ENCODE peak calls at places on chromosomes 12 and 14, in eight cellular contexts. H is T follicular helper cell, K is T47D, I is nephron progenitor cell, R is EL, Y is PC-3, A is hippocampal formation, E is hepatocyte. J is an unnamed sample.

GRCh38 chr12:95205016-95205415 is 12.3 kb downstream of the FGD6 start:
- DNase-seq in R (no peak), E (no peak), A (no peak), Y (no peak), I (no peak), H (no peak), K (no peak), J (no peak)

GRCh38 chr14:81264011-81264410 is 43.3 kb upstream of the GTF2A1 start:
- DNase-seq in E (no peak), A (no peak), H (no peak), I (no peak), R (no peak), Y (no peak), K (no peak), J (no peak)

GRCh38 chr14:78310263-78310662 is 140.1 kb downstream of the NRXN3 start:
- DNase-seq in K (no peak), I (no peak), H (no peak), E (no peak), Y (no peak), A (no peak), R (no peak), J (no peak)

GRCh38 chr14:68553326-68553725 is 239.5 kb downstream of the ZFP36L1 start:
- DNase-seq in K (no peak), A (no peak), I (no peak), H (no peak), E (no peak), R (no peak), Y (no peak), J (no peak)

GRCh38 chr12:52454411-52455201 is 2.7 kb upstream of the KRT6B start:
- DNase-seq in Y (peak), K (peak), H (no peak), E (no peak), A (peak), I (no peak), R (no peak), J (no peak)

GRCh38 chr12:25557830-25558436 is 4.8 kb upstream of the LMNTD1 start:
- DNase-seq in Y (peak), I (no peak), R (peak), K (peak), A (peak), E (peak), H (no peak), J (no peak)

GRCh38 chr12:83477289-83477688 is 790.6 kb downstream of the TMTC2 start:
- DNase-seq in R (no peak), Y (no peak), I (no peak), H (no peak), K (no peak), E (no peak), A (no peak), J (no peak)

GRCh38 chr12:64160718-64161060 is 61.4 kb downstream of the KICS2 start:
- DNase-seq in R (peak), I (no peak), H (no peak), E (no peak), Y (peak), K (no peak), A (no peak), J (no peak)

GRCh38 chr12:79547735-79548347 is 142.9 kb downstream of the PAWR start:
- DNase-seq in E (peak), H (no peak), A (peak), I (peak), Y (peak), K (peak), R (peak), J (peak)

GRCh38 chr14:67729072-67729561 is 27.4 kb downstream of the RDH12 start:
- DNase-seq in H (no peak), A (no peak), R (no peak), K (peak), Y (no peak), E (peak), I (peak), J (no peak)

GRCh38 chr14:32136027-32136825 is 59.1 kb downstream of the ARHGAP5 start:
- DNase-seq in K (peak), R (no peak), I (no peak), E (no peak), H (no peak), A (no peak), Y (no peak), J (no peak)

GRCh38 chr12:3218150-3218845 is 141.1 kb downstream of the TSPAN9 start:
- DNase-seq in A (no peak), I (no peak), H (no peak), E (peak), K (no peak), Y (no peak), R (peak), J (no peak)

GRCh38 chr12:92827836-92828431 is 101.2 kb downstream of the EEA1 start:
- DNase-seq in H (peak), R (peak), E (peak), K (peak), A (no peak), Y (peak), I (peak), J (peak)

GRCh38 chr12:44385964-44386363 is 490.2 kb downstream of the NELL2 start:
- DNase-seq in H (no peak), R (no peak), E (no peak), K (no peak), Y (no peak), A (no peak), I (no peak), J (no peak)

GRCh38 chr14:100850841-100851585 is 25.1 kb downstream of the MEG3 start:
- DNase-seq in R (peak), H (peak), I (peak), Y (peak), K (peak), A (no peak), E (peak), J (peak)

GRCh38 chr14:23580152-23580926 is 1.7 kb upstream of the JPH4 start:
- DNase-seq in E (peak), H (no peak), A (no peak), R (no peak), Y (no peak), K (no peak), I (no peak), J (no peak)

GRCh38 chr14:68140111-68140741 is 320.6 kb downstream of the RAD51B start:
- DNase-seq in A (no peak), Y (peak), E (peak), I (peak), H (no peak), K (peak), R (peak), J (peak)

GRCh38 chr14:99663716-99664635 is 19.0 kb downstream of the HHIPL1 start:
- DNase-seq in E (no peak), K (no peak), R (no peak), I (peak), A (no peak), H (no peak), Y (no peak), J (no peak)

GRCh38 chr12:2372178-2372577 is 319.4 kb downstream of the CACNA1C start:
- DNase-seq in Y (no peak), A (peak), R (no peak), E (no peak), H (no peak), K (no peak), I (no peak), J (no peak)

GRCh38 chr12:68888243-68888642 is 44.7 kb downstream of the CPM start:
- DNase-seq in H (no peak), Y (no peak), I (no peak), A (no peak), R (no peak), K (no peak), E (no peak), J (no peak)

GRCh38 chr14:75711134-75711795 is 50.2 kb downstream of the TTLL5 start:
- DNase-seq in E (peak), K (peak), H (no peak), I (peak), A (peak), Y (peak), R (peak), J (peak)

GRCh38 chr12:16526693-16527092 is 79.3 kb downstream of the LMO3 start:
- DNase-seq in R (peak), Y (peak), H (no peak), A (no peak), I (no peak), E (peak), K (no peak), J (no peak)

GRCh38 chr14:49992901-49993335 is 100.0 kb downstream of the ARF6 start:
- DNase-seq in A (no peak), R (peak), I (no peak), Y (peak), E (no peak), K (peak), H (no peak), J (peak)

GRCh38 chr12:65903680-65904403 is 79.6 kb downstream of the HMGA2 start:
- DNase-seq in A (no peak), R (no peak), K (no peak), I (no peak), Y (no peak), H (no peak), E (no peak), J (no peak)

GRCh38 chr12:78636253-78636855 is 228.2 kb upstream of the SYT1 start:
- DNase-seq in Y (no peak), A (no peak), I (no peak), K (no peak), H (no peak), R (no peak), E (no peak), J (no peak)

GRCh38 chr14:36503771-36504741 is 16.0 kb downstream of the NKX2-1 start:
- DNase-seq in I (no peak), K (no peak), R (no peak), A (no peak), E (peak), H (no peak), Y (no peak), J (no peak)

GRCh38 chr12:106078358-106079025 is 60.3 kb downstream of the NUAK1 start:
- DNase-seq in H (no peak), Y (peak), I (no peak), A (peak), K (no peak), R (peak), E (no peak), J (peak)